ENCODE peak calls at places on chromosomes 12 and 14, in six cellular contexts. E is GM23248; P is iPS DF 6.9; R is HT1080; W is stimulated activated CD4-positive, alpha-beta T cell treated with anti-CD3 and anti-CD28 coated beads, Interleukin-2, amount 100 ng/mL, for 24 hours; B is activated CD4-positive, CD25-positive, alpha-beta regulatory T cell treated with anti-CD3 and anti-CD28 coated beads, Interleukin-2, amount 50 U/mL, for 72 hours. C is an unnamed sample.

GRCh38 chr12:66956300-66956699 is 277.4 kb upstream of the GRIP1 start:
- DNase-seq in E (no peak), W (no peak), P (no peak), R (no peak), B (no peak), C (no peak)

GRCh38 chr12:87274594-87275245 is 754.5 kb downstream of the C12orf50 start:
- DNase-seq in E (peak; percentile 42), R (peak; percentile 44), B (no peak), P (peak; percentile 2), W (no peak), C (no peak)

GRCh38 chr14:34981743-34982420 is 910 bp upstream of the SRP54 start:
- DNase-seq in B (peak; percentile 37), W (peak; percentile 45), E (peak; percentile 73), R (no peak), P (no peak), C (peak; percentile 68)

GRCh38 chr12:54004841-54005530 is 3.8 kb upstream of the HOXC8 start:
- DNase-seq in R (no peak), W (no peak), E (no peak), P (no peak), B (no peak), C (no peak)

GRCh38 chr14:104147346-104148125 is 9.1 kb downstream of the KIF26A start:
- DNase-seq in R (no peak), W (no peak), P (no peak), B (no peak), E (no peak), C (peak; percentile 83)

GRCh38 chr14:55133416-55133815 is 4.4 kb downstream of the LGALS3 start:
- DNase-seq in W (no peak), B (no peak), E (peak; percentile 73), R (no peak), P (no peak), C (peak; percentile 76)

GRCh38 chr12:106345739-106346138 is 11.8 kb upstream of the POLR3B start:
- DNase-seq in P (peak; percentile 54), E (peak; percentile 41), B (no peak), W (no peak), R (peak; percentile 77), C (peak; percentile 53)

GRCh38 chr12:95790912-95791849 is 617 bp upstream of the NTN4 start:
- DNase-seq in B (no peak), W (peak; percentile 20), E (peak; percentile 56), R (no peak), P (no peak), C (peak; percentile 87)